ENCODE peak calls at places on chromosome 4, in eight cellular contexts. I is stimulated activated CD4-positive, alpha-beta T cell treated with anti-CD3 and anti-CD28 coated beads, Interleukin-4, amount 100 ng/mL, for 4 hours; B is endothelial cell; L is progenitor cell of endocrine pancreas; G is substantia nigra; H is KG1; C is neuronal stem cell; K is kidney tubule cell. V is an unnamed sample.

GRCh38 chr4:24856586-24856985 is 56.3 kb downstream of the CCDC149 start:
- DNase-seq in I (no peak), B (no peak), L (no peak), G (no peak), H (no peak), C (no peak), K (peak; percentile 70), V (no peak)

GRCh38 chr4:87985097-87985886 is 9.8 kb downstream of the SPP1 start:
- DNase-seq in I (peak; percentile 31), B (peak; percentile 46), L (no peak), G (peak; percentile 80), H (peak; percentile 41), C (no peak), K (peak; percentile 98), V (no peak)

GRCh38 chr4:84167089-84167488 is 332.0 kb downstream of the NKX6-1 start:
- DNase-seq in I (no peak), B (no peak), L (no peak), G (no peak), H (no peak), C (no peak), K (no peak), V (no peak)

GRCh38 chr4:75511841-75512240 is 2.4 kb downstream of the RCHY1 start:
- DNase-seq in I (no peak), B (no peak), L (no peak), G (no peak), H (no peak), C (no peak), K (no peak), V (no peak)

GRCh38 chr4:149791836-149792235 is 23.8 kb downstream of the IQCM start:
- DNase-seq in I (no peak), B (no peak), L (no peak), G (no peak), H (no peak), C (no peak), K (no peak), V (no peak)

GRCh38 chr4:6695660-6696581 is 2.2 kb downstream of the S100P start:
- DNase-seq in I (no peak), B (no peak), L (no peak), G (no peak), H (peak; percentile 61), C (no peak), K (no peak), V (no peak)

GRCh38 chr4:153530284-153530995 is 64.3 kb downstream of the TMEM131L start:
- DNase-seq in I (no peak), B (no peak), L (no peak), G (no peak), H (no peak), C (no peak), K (no peak), V (no peak)

GRCh38 chr4:2797545-2798305 is 4.8 kb downstream of the SH3BP2 start:
- DNase-seq in I (peak; percentile 41), B (peak; percentile 3), L (no peak), G (no peak), H (peak; percentile 82), C (no peak), K (no peak), V (no peak)

GRCh38 chr4:69025191-69025998 is 70.9 kb upstream of the UGT2B7 start:
- DNase-seq in I (no peak), B (peak; percentile 15), L (peak; percentile 9), G (no peak), H (no peak), C (peak; percentile 11), K (peak; percentile 36), V (peak; percentile 25)

GRCh38 chr4:476501-476900 is 22.5 kb downstream of the ZNF721 start:
- DNase-seq in I (no peak), B (no peak), L (no peak), G (no peak), H (peak; percentile 58), C (no peak), K (peak; percentile 74), V (no peak)

GRCh38 chr4:57303012-57303751 is 193.0 kb upstream of the IGFBP7 start:
- DNase-seq in I (no peak), B (no peak), L (no peak), G (peak; percentile 7), H (no peak), C (no peak), K (no peak), V (no peak)

GRCh38 chr4:128635141-128635911 is 174.2 kb upstream of the JADE1 start:
- DNase-seq in I (no peak), B (no peak), L (peak; percentile 50), G (peak; percentile 51), H (no peak), C (no peak), K (no peak), V (no peak)

GRCh38 chr4:161714928-161715327 is 448.9 kb downstream of the FSTL5 start:
- DNase-seq in I (no peak), B (no peak), L (no peak), G (no peak), H (no peak), C (no peak), K (no peak), V (no peak)

GRCh38 chr4:29553842-29554241 is 1166.3 kb upstream of the PCDH7 start:
- DNase-seq in I (no peak), B (no peak), L (no peak), G (no peak), H (no peak), C (no peak), K (peak; percentile 45), V (no peak)

GRCh38 chr4:167290684-167291083 is 56.4 kb upstream of the SPOCK3 start:
- DNase-seq in I (no peak), B (no peak), L (no peak), G (no peak), H (no peak), C (no peak), K (peak; percentile 4), V (no peak)

GRCh38 chr4:127936974-127937373 is 28.0 kb downstream of the MFSD8 start:
- DNase-seq in I (no peak), B (no peak), L (no peak), G (no peak), H (no peak), C (no peak), K (peak; percentile 7), V (no peak)

GRCh38 chr4:16203083-16203482 is 23.2 kb downstream of the TAPT1 start:
- DNase-seq in I (no peak), B (no peak), L (no peak), G (no peak), H (no peak), C (no peak), K (no peak), V (no peak)

V was measured in CMK.